ENCODE peak calls at places on chromosomes 4 and X, in six cellular contexts. One of them, this sample, is unnamed.

GRCh38 chr4:119559044-119559647 is 69.5 kb downstream of the PDE5A start:
- DNase-seq in adrenal gland: no peak
- DNase-seq in hippocampal formation: peak
- DNase-seq in EL: peak
- DNase-seq in ELR: peak
- DNase-seq in naive thymus-derived CD8-positive, alpha-beta T cell: peak
- DNase-seq in this sample: no peak

GRCh38 chr4:76872556-76872955 is 25.4 kb downstream of the SOWAHB start:
- DNase-seq in naive thymus-derived CD8-positive, alpha-beta T cell: no peak
- DNase-seq in adrenal gland: no peak
- DNase-seq in hippocampal formation: no peak
- DNase-seq in EL: no peak
- DNase-seq in ELR: no peak
- DNase-seq in this sample: no peak

GRCh38 chrX:155242300-155242699 is 22.0 kb downstream of the RAB39B start:
- DNase-seq in ELR: no peak
- DNase-seq in naive thymus-derived CD8-positive, alpha-beta T cell: no peak
- DNase-seq in hippocampal formation: no peak
- DNase-seq in EL: no peak
- DNase-seq in adrenal gland: no peak
- DNase-seq in this sample: no peak

GRCh38 chr4:40190880-40191815 is 5.7 kb upstream of the RHOH start:
- DNase-seq in EL: no peak
- DNase-seq in naive thymus-derived CD8-positive, alpha-beta T cell: peak
- DNase-seq in hippocampal formation: no peak
- DNase-seq in ELR: no peak
- DNase-seq in adrenal gland: no peak
- DNase-seq in this sample: no peak

GRCh38 chr4:78312989-78313753 is 238.4 kb upstream of the ANXA3 start:
- DNase-seq in EL: no peak
- DNase-seq in ELR: no peak
- DNase-seq in adrenal gland: no peak
- DNase-seq in naive thymus-derived CD8-positive, alpha-beta T cell: no peak
- DNase-seq in hippocampal formation: no peak
- DNase-seq in this sample: no peak

GRCh38 chr4:186724048-186724860 is 598 bp upstream of the FAT1 start:
- DNase-seq in hippocampal formation: peak
- DNase-seq in EL: peak
- DNase-seq in ELR: peak
- DNase-seq in adrenal gland: no peak
- DNase-seq in naive thymus-derived CD8-positive, alpha-beta T cell: no peak
- DNase-seq in this sample: no peak

GRCh38 chrX:78092296-78092695 is 11.8 kb upstream of the PGK1 start:
- DNase-seq in naive thymus-derived CD8-positive, alpha-beta T cell: no peak
- DNase-seq in hippocampal formation: no peak
- DNase-seq in adrenal gland: no peak
- DNase-seq in ELR: peak
- DNase-seq in EL: peak
- DNase-seq in this sample: no peak

GRCh38 chr4:6480532-6481088 is 8.2 kb upstream of the PPP2R2C start:
- DNase-seq in ELR: no peak
- DNase-seq in adrenal gland: no peak
- DNase-seq in EL: no peak
- DNase-seq in hippocampal formation: no peak
- DNase-seq in naive thymus-derived CD8-positive, alpha-beta T cell: no peak
- DNase-seq in this sample: no peak

GRCh38 chr4:128228778-128229457 is 58.7 kb downstream of the PGRMC2 start:
- DNase-seq in naive thymus-derived CD8-positive, alpha-beta T cell: no peak
- DNase-seq in adrenal gland: no peak
- DNase-seq in hippocampal formation: no peak
- DNase-seq in EL: peak
- DNase-seq in ELR: peak
- DNase-seq in this sample: no peak

GRCh38 chr4:7403001-7403400 is 31.7 kb downstream of the PSAPL1 start:
- DNase-seq in hippocampal formation: no peak
- DNase-seq in EL: no peak
- DNase-seq in adrenal gland: peak
- DNase-seq in ELR: no peak
- DNase-seq in naive thymus-derived CD8-positive, alpha-beta T cell: no peak
- DNase-seq in this sample: no peak

GRCh38 chr4:8238515-8239053 is 31.0 kb upstream of the HTRA3 start:
- DNase-seq in ELR: peak
- DNase-seq in EL: no peak
- DNase-seq in adrenal gland: no peak
- DNase-seq in naive thymus-derived CD8-positive, alpha-beta T cell: no peak
- DNase-seq in hippocampal formation: no peak
- DNase-seq in this sample: no peak

GRCh38 chrX:68396953-68397352 is 36.3 kb downstream of the OPHN1 start:
- DNase-seq in EL: no peak
- DNase-seq in hippocampal formation: no peak
- DNase-seq in naive thymus-derived CD8-positive, alpha-beta T cell: no peak
- DNase-seq in adrenal gland: no peak
- DNase-seq in ELR: no peak
- DNase-seq in this sample: no peak

This sample was measured in stimulated activated naive CD4-positive, alpha-beta T cell treated with Interleukin-2 at 50 U/mL for 16 hours.